ENCODE peak calls at places on chromosomes 11 and 22, in six cellular contexts. W is GM13976, F is iris pigment epithelial cell, J is HuH-7.5, U is astrocyte of the hippocampus, V is germinal center. G is an unnamed sample.

GRCh38 chr11:77819921-77820564 is 479 bp downstream of the RSF1 start:
- DNase-seq in W (peak), F (peak), J (peak), U (peak), V (peak), G (peak)

GRCh38 chr11:413120-414081 is 1.4 kb downstream of the SIGIRR start:
- DNase-seq in W (no peak), F (no peak), J (no peak), U (no peak), V (no peak), G (peak)

GRCh38 chr22:23200896-23201295 is 20.6 kb downstream of the BCR start:
- DNase-seq in W (no peak), F (no peak), J (no peak), U (no peak), V (no peak), G (no peak)

GRCh38 chr11:96748639-96749370 is 359.0 kb downstream of the JRKL start:
- DNase-seq in W (no peak), F (peak), J (no peak), U (peak), V (no peak), G (no peak)

GRCh38 chr11:26842883-26843282 is 121.0 kb upstream of the SLC5A12 start:
- DNase-seq in W (no peak), F (peak), J (no peak), U (peak), V (no peak), G (no peak)

GRCh38 chr22:27654536-27655445 is 146.8 kb downstream of the MN1 start:
- DNase-seq in W (no peak), F (no peak), J (no peak), U (no peak), V (no peak), G (no peak)

GRCh38 chr11:16028406-16028805 is 327.9 kb downstream of the SOX6 start:
- DNase-seq in W (no peak), F (peak), J (no peak), U (peak), V (no peak), G (no peak)

GRCh38 chr11:3074912-3075589 is 17.8 kb upstream of the CARS1 start:
- DNase-seq in W (no peak), F (no peak), J (no peak), U (peak), V (no peak), G (no peak)

GRCh38 chr11:9232482-9232881 is 32.7 kb downstream of the DENND5A start:
- DNase-seq in W (no peak), F (no peak), J (no peak), U (no peak), V (no peak), G (no peak)

G was measured in central memory CD8-positive, alpha-beta T cell.